ENCODE peak calls at places on chromosome 19, in five cellular contexts. L, B, N, S and K are unnamed samples.

GRCh38 chr19:48969276-48970138 is 4.4 kb downstream of the FTL start:
- DNase-seq in B (peak; percentile 55), N (no peak), S (no peak), L (no peak), K (no peak)

GRCh38 chr19:43337737-43338136 is 15.7 kb upstream of the CD177 start:
- DNase-seq in B (no peak), N (no peak), S (no peak), L (no peak), K (no peak)

GRCh38 chr19:16202320-16203255 is 4.9 kb downstream of the AP1M1 start:
- DNase-seq in N (no peak), B (peak; percentile 42), L (no peak), S (no peak), K (no peak)

GRCh38 chr19:53275480-53275879 is 8.0 kb upstream of the VN1R4 start:
- DNase-seq in N (no peak), S (no peak), B (no peak), L (no peak), K (no peak)

GRCh38 chr19:47310819-47311218 is 1.2 kb downstream of the C5AR1 start:
- DNase-seq in S (peak; percentile 74), N (peak; percentile 86), L (no peak), B (peak; percentile 46), K (no peak)

GRCh38 chr19:45440873-45441654 is 17.3 kb upstream of the ERCC1 start:
- DNase-seq in L (no peak), S (no peak), B (peak; percentile 67), N (no peak), K (no peak)

GRCh38 chr19:45153339-45154063 is 7.3 kb downstream of the NKPD1 start:
- DNase-seq in S (no peak), L (no peak), N (no peak), B (peak; percentile 65), K (no peak)

GRCh38 chr19:47435196-47435595 is 15.9 kb upstream of the MEIS3 start:
- DNase-seq in L (no peak), N (no peak), B (no peak), S (no peak), K (no peak)

GRCh38 chr19:11673608-11674041 is 65.1 kb downstream of the ZNF823 start:
- DNase-seq in B (peak; percentile 62), S (peak; percentile 64), L (peak; percentile 67), N (no peak), K (no peak)

GRCh38 chr19:30450945-30451344 is 78.8 kb downstream of the ZNF536 start:
- DNase-seq in S (no peak), L (no peak), B (no peak), N (no peak), K (no peak)

GRCh38 chr19:56764296-56764695 is 76.2 kb downstream of the PEG3 start:
- DNase-seq in N (no peak), L (no peak), B (peak; percentile 1), S (no peak), K (no peak)

GRCh38 chr19:52734340-52734892 is 428 bp downstream of the ZNF611 start:
- DNase-seq in B (peak; percentile 11), L (no peak), N (peak; percentile 12), S (no peak), K (no peak)

GRCh38 chr19:4687396-4687795 is 17.3 kb upstream of the MYDGF start:
- DNase-seq in N (no peak), S (no peak), B (no peak), L (no peak), K (no peak)

GRCh38 chr19:12638611-12639182 is 27.8 kb downstream of the MAN2B1 start:
- DNase-seq in S (no peak), N (no peak), B (no peak), L (no peak), K (no peak)

GRCh38 chr19:1933942-1934341 is 7.0 kb upstream of the CSNK1G2 start:
- DNase-seq in N (no peak), L (no peak), B (no peak), S (no peak), K (no peak)

GRCh38 chr19:13153627-13154240 is 3.5 kb downstream of the IER2 start:
- DNase-seq in B (peak; percentile 65), N (no peak), L (peak; percentile 33), S (no peak), K (no peak)

GRCh38 chr19:49118565-49119410 is at the start of gene C19orf73:
- DNase-seq in L (peak; percentile 95), B (peak; percentile 95), N (peak; percentile 91), S (peak; percentile 96), K (peak; percentile 71)

GRCh38 chr19:10107817-10108367 is 1.7 kb downstream of the PPAN start:
- DNase-seq in S (no peak), B (no peak), L (no peak), N (no peak), K (no peak)

GRCh38 chr19:57946316-57946715 is 1.2 kb downstream of the ZNF256 start:
- DNase-seq in B (no peak), L (no peak), N (peak; percentile 50), S (no peak), K (no peak)

GRCh38 chr19:58558066-58558622 is at the start of gene UBE2M:
- DNase-seq in N (no peak), S (peak; percentile 72), L (peak; percentile 42), B (peak; percentile 57), K (no peak)

GRCh38 chr19:7751157-7751783 is 3.9 kb upstream of the CD209 start:
- DNase-seq in S (no peak), L (no peak), N (no peak), B (peak; percentile 8), K (no peak)

GRCh38 chr19:38061294-38061693 is 154.3 kb downstream of the SIPA1L3 start:
- DNase-seq in B (peak; percentile 83), L (no peak), S (no peak), N (no peak), K (no peak)

GRCh38 chr19:38808741-38809140 is 4.0 kb downstream of the LGALS4 start:
- DNase-seq in S (no peak), B (no peak), N (no peak), L (no peak), K (no peak)

GRCh38 chr19:10593820-10594637 is 6.9 kb upstream of the AP1M2 start:
- DNase-seq in L (no peak), N (no peak), B (peak; percentile 23), S (no peak), K (no peak)

GRCh38 chr19:4851551-4852290 is 15.7 kb downstream of the PLIN3 start:
- DNase-seq in N (no peak), L (peak; percentile 51), S (peak; percentile 51), B (peak; percentile 17), K (no peak)

GRCh38 chr19:439167-439900 is 21.5 kb downstream of the SHC2 start:
- DNase-seq in B (no peak), S (no peak), L (no peak), N (no peak), K (no peak)